ENCODE peak calls at places on chromosomes 4 and X, in four cellular contexts. J, V, O and A are unnamed samples.

GRCh38 chr4:147975902-147976301 is 244.0 kb downstream of the ARHGAP10 start:
- DNase-seq in J (no peak), V (peak), O (no peak), A (no peak)

GRCh38 chrX:9573282-9574106 is 108.6 kb downstream of the TBL1X start:
- DNase-seq in J (no peak), V (no peak), O (peak), A (no peak)

GRCh38 chr4:153950100-153950979 is 161.5 kb upstream of the SFRP2 start:
- DNase-seq in J (no peak), V (no peak), O (no peak), A (no peak)

GRCh38 chr4:166017804-166018203 is 144.8 kb downstream of the TLL1 start:
- DNase-seq in J (no peak), V (no peak), O (no peak), A (no peak)

GRCh38 chr4:11483076-11483475 is 54.4 kb upstream of the HS3ST1 start:
- DNase-seq in J (no peak), V (no peak), O (no peak), A (no peak)

GRCh38 chrX:5823861-5824260 is 404.8 kb downstream of the NLGN4X start:
- DNase-seq in J (no peak), V (no peak), O (no peak), A (no peak)

GRCh38 chr4:176668324-176668723 is 124.4 kb downstream of the VEGFC start:
- DNase-seq in J (no peak), V (peak), O (no peak), A (no peak)

GRCh38 chr4:529563-529962 is 30.6 kb downstream of the PIGG start:
- DNase-seq in J (no peak), V (no peak), O (no peak), A (no peak)

GRCh38 chr4:60817609-60818008 is 382.5 kb upstream of the ADGRL3 start:
- DNase-seq in J (no peak), V (no peak), O (no peak), A (no peak)

GRCh38 chr4:40292313-40292759 is 42.8 kb upstream of the CHRNA9 start:
- DNase-seq in J (no peak), V (peak), O (no peak), A (peak)

GRCh38 chrX:108203540-108203939 is 112.0 kb downstream of the ATG4A start:
- DNase-seq in J (no peak), V (no peak), O (no peak), A (no peak)

GRCh38 chr4:6605114-6605513 is 30.1 kb downstream of the MAN2B2 start:
- DNase-seq in J (no peak), V (no peak), O (no peak), A (no peak)
- TF ChIP-seq CTCF in J (no peak), V (no peak), O (no peak), A (no peak)

GRCh38 chr4:69689530-69690111 is 36.6 kb upstream of the UGT2A1 start:
- DNase-seq in J (no peak), V (peak), O (no peak), A (no peak)
- TF ChIP-seq CTCF in J (peak), V (peak), O (peak), A (peak)

GRCh38 chr4:18366136-18366535 is 344.6 kb upstream of the LCORL start:
- DNase-seq in J (no peak), V (no peak), O (no peak), A (no peak)

GRCh38 chr4:18369561-18369960 is 348.0 kb upstream of the LCORL start:
- DNase-seq in J (no peak), V (no peak), O (no peak), A (no peak)

GRCh38 chr4:18366762-18367358 is 345.3 kb upstream of the LCORL start:
- DNase-seq in J (no peak), V (peak), O (no peak), A (no peak)
- TF ChIP-seq CTCF in J (no peak), V (peak), O (peak), A (peak)

GRCh38 chrX:48648299-48648698 is 35.3 kb upstream of the WAS start:
- DNase-seq in J (no peak), V (peak), O (peak), A (peak)
- TF ChIP-seq CTCF in J (no peak), V (peak), O (peak), A (no peak)

DNA sequence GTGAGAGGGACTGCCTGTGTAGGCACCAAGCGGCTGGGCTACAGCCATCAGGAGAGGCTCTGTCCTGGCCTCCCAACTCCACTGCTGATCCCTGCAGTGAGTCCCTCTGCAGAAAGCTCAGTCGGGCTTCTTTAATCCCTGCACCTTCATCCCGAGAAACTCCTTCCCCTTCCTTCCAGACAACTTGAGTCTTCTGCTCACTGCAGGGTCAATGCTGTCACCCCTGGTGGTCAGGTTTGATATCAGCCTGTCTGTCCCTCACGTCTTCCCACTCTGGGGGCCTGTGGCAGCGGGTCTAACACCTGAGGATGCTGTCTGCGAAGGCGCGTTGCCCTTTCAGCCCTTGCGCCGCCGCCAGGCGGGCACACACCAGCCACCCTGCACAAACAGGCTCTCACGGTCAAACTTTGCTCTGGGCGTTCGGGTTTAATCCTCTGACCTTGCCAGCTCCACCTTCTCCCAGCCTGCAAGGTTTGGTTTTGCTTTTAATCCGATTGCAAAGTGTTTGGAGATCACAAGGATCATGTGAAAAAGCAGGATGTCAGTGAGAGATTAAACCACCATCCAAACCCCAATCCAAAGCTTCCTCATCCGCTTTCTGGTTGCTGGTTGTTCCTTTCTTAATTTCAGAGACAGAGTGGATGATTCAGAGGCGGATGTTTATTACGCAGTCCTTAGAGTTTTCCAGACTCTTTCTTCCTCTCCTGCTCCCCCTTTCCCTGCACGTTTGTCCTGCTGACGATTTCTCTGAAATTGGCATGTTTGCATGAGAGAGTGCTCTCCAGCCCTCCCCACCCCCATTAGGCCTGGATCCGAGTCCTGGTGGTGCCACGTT is 74.8 kb upstream of the SLC34A2 start:
- DNase-seq in J (no peak), V (no peak), O (peak), A (no peak)
- TF ChIP-seq CTCF in J (no peak), V (no peak), O (peak), A (no peak)